ENCODE peak calls at places on chromosomes 11 and 22, in nine cellular contexts. Y is HCT116, N is GM23248, P is colonic mucosa, G is PC-9, I is A549, L is right atrium auricular region, F is lung, W is kidney. Q is an unnamed sample. For H3K4me1, the result is how much of the 10 kb centered on the place peaks cover.

GRCh38 chr22:30694171-30694637 is 470 bp upstream of the OSBP2 start:
- DNase-seq in Y (peak), N (peak), P (peak), G (peak), I (peak), L (no peak), F (peak), W (peak), Q (peak)

GRCh38 chr22:22761606-22761962 is 117.2 kb downstream of the GGTLC2 start:
- DNase-seq in Y (no peak), N (no peak), P (no peak), G (no peak), I (no peak), L (no peak), F (no peak), W (no peak), Q (no peak)

GRCh38 chr11:120625565-120625964 is 114.0 kb downstream of the GRIK4 start:
- DNase-seq in Y (no peak), N (no peak), P (no peak), G (no peak), I (no peak), L (no peak), F (no peak), W (no peak), Q (no peak)

GRCh38 chr22:33024626-33025025 is 33.6 kb downstream of the SYN3 start:
- DNase-seq in Y (no peak), N (no peak), P (no peak), G (no peak), I (no peak), L (peak), F (no peak), W (no peak), Q (peak)

GRCh38 chr22:39209756-39210155 is 35.0 kb downstream of the PDGFB start:
- DNase-seq in Y (no peak), N (no peak), P (no peak), G (no peak), I (no peak), L (no peak), F (no peak), W (peak), Q (peak)

GRCh38 chr22:46003271-46004091 is 26.5 kb upstream of the WNT7B start:
- DNase-seq in Y (no peak), N (peak), P (no peak), G (no peak), I (no peak), L (no peak), F (no peak), W (peak), Q (no peak)

GRCh38 chr11:111021131-111021530 is 224.4 kb upstream of the POU2AF2 start:
- DNase-seq in Y (no peak), N (no peak), P (no peak), G (no peak), I (no peak), L (no peak), F (no peak), W (no peak), Q (peak)

GRCh38 chr11:25068451-25068850 is 571.6 kb downstream of the LUZP2 start:
- DNase-seq in Y (no peak), N (no peak), P (no peak), G (no peak), I (no peak), L (no peak), F (no peak), W (no peak), Q (no peak)

GRCh38 chr22:19802881-19803735 is 42.5 kb downstream of the TBX1 start:
- DNase-seq in Y (no peak), N (no peak), P (no peak), G (no peak), I (no peak), L (no peak), F (no peak), W (peak), Q (no peak)

GRCh38 chr11:18088371-18088770 is 17.5 kb downstream of the SAAL1 start:
- DNase-seq in Y (no peak), N (no peak), P (no peak), G (no peak), I (no peak), L (no peak), F (no peak), W (no peak), Q (no peak)

GRCh38 chr11:122748968-122749687 is 89.2 kb upstream of the CRTAM start:
- DNase-seq in Y (no peak), N (peak), P (no peak), G (peak), I (no peak), L (peak), F (peak), W (no peak), Q (no peak)

DNA sequence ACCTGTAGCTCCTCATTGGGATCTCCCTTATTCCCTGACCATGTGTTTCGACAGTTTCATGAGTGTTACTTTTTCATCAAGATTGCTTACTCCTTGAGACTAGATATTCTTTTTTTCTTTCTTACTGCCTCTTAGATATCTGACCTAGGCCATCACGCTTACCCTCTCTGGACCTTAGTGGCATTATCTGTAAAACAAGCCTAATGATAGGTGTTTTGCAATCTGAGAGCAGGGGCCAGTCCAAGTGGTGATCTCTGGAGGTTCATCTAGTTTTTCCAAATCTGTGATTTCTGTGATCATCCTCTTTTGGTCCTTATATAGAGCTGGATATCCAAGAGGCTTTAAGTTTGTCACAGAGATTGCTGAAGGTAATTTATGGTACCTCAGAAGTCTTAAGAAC is 34.5 kb downstream of the STIM1 start:
- DNase-seq in Y (no peak), N (no peak), P (no peak), G (no peak), I (no peak), L (no peak), F (no peak), W (no peak), Q (no peak)
- H3K4me1 ChIP-seq in Y (under half), N (under half), P (under half), G (under half), I (under half), L (under half), F (under half), W (under half), Q (under half)

DNA sequence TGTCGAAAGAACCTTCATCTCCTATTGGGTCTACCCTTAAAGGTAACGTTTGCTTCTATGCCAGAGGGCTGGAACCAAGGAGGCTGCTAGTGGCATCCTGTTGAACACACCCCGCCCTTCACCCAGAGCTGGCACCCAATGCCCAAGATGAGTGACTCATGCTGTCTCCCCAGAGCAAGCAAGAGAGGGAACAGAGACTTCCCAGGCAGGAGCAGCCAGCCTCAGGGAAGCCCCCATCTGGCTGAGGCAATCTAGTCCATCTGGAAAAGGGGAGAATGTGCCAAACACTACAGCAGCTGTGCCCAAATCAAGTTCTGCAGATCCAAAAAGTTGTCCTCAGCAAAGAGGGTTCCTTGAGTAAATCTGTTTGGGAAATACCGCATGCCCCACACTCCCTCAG is 91.9 kb upstream of the TP53I11 start:
- DNase-seq in Y (no peak), N (peak), P (no peak), G (no peak), I (peak), L (peak), F (no peak), W (no peak), Q (no peak)
- H3K4me1 ChIP-seq in Y (under half), N (under half), P (under half), G (under half), I (under half), L (under half), F (under half), W (under half), Q (under half)

GRCh38 chr11:20047755-20048154 is 112.5 kb downstream of the DBX1 start:
- DNase-seq in Y (no peak), N (no peak), P (no peak), G (no peak), I (no peak), L (no peak), F (no peak), W (no peak), Q (no peak)

GRCh38 chr11:20048246-20048645 is 112.0 kb downstream of the DBX1 start:
- DNase-seq in Y (no peak), N (peak), P (no peak), G (no peak), I (no peak), L (no peak), F (no peak), W (no peak), Q (no peak)

GRCh38 chr11:20050048-20050447 is 110.2 kb downstream of the DBX1 start:
- DNase-seq in Y (no peak), N (no peak), P (no peak), G (no peak), I (no peak), L (no peak), F (no peak), W (no peak), Q (no peak)

GRCh38 chr11:20049231-20049630 is 111.0 kb downstream of the DBX1 start:
- DNase-seq in Y (no peak), N (no peak), P (no peak), G (no peak), I (no peak), L (no peak), F (no peak), W (no peak), Q (peak)

GRCh38 chr11:20048707-20049106 is 111.6 kb downstream of the DBX1 start:
- DNase-seq in Y (no peak), N (no peak), P (no peak), G (no peak), I (no peak), L (no peak), F (no peak), W (no peak), Q (no peak)
- H3K4me1 ChIP-seq in Y (under half), N (under half), P (under half), G (under half), I (under half), L (under half), F (under half), W (under half), Q (under half)

GRCh38 chr11:119118227-119118626 is 3.2 kb upstream of the HINFP start:
- DNase-seq in Y (no peak), N (no peak), P (no peak), G (no peak), I (no peak), L (no peak), F (no peak), W (no peak), Q (no peak)
- H3K4me1 ChIP-seq in Y (under half), N (under half), P (under half), G (under half), I (under half), L (under half), F (under half), W (under half), Q (under half)

DNA sequence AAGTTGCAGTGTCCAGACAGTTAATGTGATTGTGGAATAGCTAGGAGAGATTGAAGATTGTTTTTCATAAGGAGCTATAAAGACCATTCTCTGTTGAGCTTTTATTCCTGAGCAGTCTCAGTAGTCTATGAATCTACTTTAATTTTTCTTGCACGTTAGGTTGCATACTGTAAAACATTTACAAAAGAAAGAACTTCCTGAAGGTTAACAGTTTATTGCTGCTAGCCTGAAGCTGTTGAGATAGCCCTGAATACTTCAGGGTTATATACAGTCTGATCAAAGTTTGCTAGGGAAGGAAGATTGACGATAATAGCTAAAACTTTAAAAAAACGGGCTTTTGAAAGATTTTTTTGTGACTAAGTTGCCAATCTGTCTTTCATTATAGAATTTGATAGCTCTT is 64.8 kb downstream of the PPP6R3 start:
- DNase-seq in Y (no peak), N (no peak), P (no peak), G (no peak), I (no peak), L (no peak), F (no peak), W (no peak), Q (no peak)
- H3K4me1 ChIP-seq in Y (under half), N (under half), P (under half), G (under half), I (under half), L (under half), F (under half), W (under half), Q (under half)

DNA sequence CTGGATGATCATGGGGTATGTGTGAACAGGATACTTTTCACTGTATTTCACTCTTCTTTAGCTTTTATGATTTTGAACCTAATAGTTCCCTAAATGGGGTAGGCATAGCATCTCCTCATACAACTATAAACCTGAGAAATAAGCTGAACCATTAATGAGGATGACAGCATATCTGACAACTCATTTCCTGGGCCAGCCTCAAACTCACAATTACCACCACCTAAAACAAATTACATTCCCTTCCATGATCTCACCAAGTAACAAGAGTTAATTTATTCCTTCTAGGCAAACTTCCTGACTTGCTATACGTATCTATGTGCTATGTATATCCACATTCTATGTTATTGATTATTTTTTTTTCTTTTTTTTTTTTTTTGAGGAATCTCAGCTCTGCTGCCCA is 23.0 kb downstream of the SIK3 start:
- DNase-seq in Y (no peak), N (peak), P (no peak), G (no peak), I (no peak), L (no peak), F (no peak), W (no peak), Q (no peak)
- H3K4me1 ChIP-seq in Y (under half), N (under half), P (under half), G (half or more), I (half or more), L (under half), F (under half), W (under half), Q (half or more)